ENCODE peak calls at places on chromosomes 13 and 19, in nine cellular contexts. One of them, this sample, is unnamed.

GRCh38 chr19:45716314-45717130 is 14.2 kb downstream of the FBXO46 start:
- DNase-seq in psoas muscle: no peak
- DNase-seq in CD8-positive, alpha-beta T cell: peak; percentile 8
- DNase-seq in lower lobe of right lung: no peak
- DNase-seq in neural progenitor cell: peak; percentile 40
- DNase-seq in dorsolateral prefrontal cortex: peak; percentile 18
- DNase-seq in fibroblast of lung: no peak
- DNase-seq in AG04450: no peak
- DNase-seq in left lung: no peak
- DNase-seq in this sample: no peak

GRCh38 chr19:1551068-1552040 is 16.8 kb downstream of the MEX3D start:
- DNase-seq in psoas muscle: no peak
- DNase-seq in CD8-positive, alpha-beta T cell: no peak
- DNase-seq in lower lobe of right lung: no peak
- DNase-seq in neural progenitor cell: no peak
- DNase-seq in dorsolateral prefrontal cortex: no peak
- DNase-seq in fibroblast of lung: no peak
- DNase-seq in AG04450: no peak
- DNase-seq in left lung: no peak
- DNase-seq in this sample: no peak

GRCh38 chr13:96994030-96994848 is at the start of gene OXGR1:
- DNase-seq in psoas muscle: peak; percentile 52
- DNase-seq in CD8-positive, alpha-beta T cell: no peak
- DNase-seq in lower lobe of right lung: peak; percentile 46
- DNase-seq in neural progenitor cell: peak; percentile 36
- DNase-seq in dorsolateral prefrontal cortex: no peak
- DNase-seq in fibroblast of lung: no peak
- DNase-seq in AG04450: no peak
- DNase-seq in left lung: peak; percentile 80
- DNase-seq in this sample: no peak

GRCh38 chr19:10418281-10419199 is 1.8 kb upstream of the PDE4A start:
- DNase-seq in psoas muscle: no peak
- DNase-seq in CD8-positive, alpha-beta T cell: no peak
- DNase-seq in lower lobe of right lung: no peak
- DNase-seq in neural progenitor cell: peak; percentile 68
- DNase-seq in dorsolateral prefrontal cortex: no peak
- DNase-seq in fibroblast of lung: peak; percentile 46
- DNase-seq in AG04450: no peak
- DNase-seq in left lung: no peak
- DNase-seq in this sample: no peak

GRCh38 chr19:16371540-16371986 is 46.9 kb downstream of the KLF2 start:
- DNase-seq in psoas muscle: peak; percentile 74
- DNase-seq in CD8-positive, alpha-beta T cell: peak; percentile 88
- DNase-seq in lower lobe of right lung: peak; percentile 88
- DNase-seq in neural progenitor cell: no peak
- DNase-seq in dorsolateral prefrontal cortex: no peak
- DNase-seq in fibroblast of lung: no peak
- DNase-seq in AG04450: no peak
- DNase-seq in left lung: peak; percentile 94
- DNase-seq in this sample: peak; percentile 44

GRCh38 chr13:108227651-108228272 is 9.6 kb downstream of the ABHD13 start:
- DNase-seq in psoas muscle: no peak
- DNase-seq in CD8-positive, alpha-beta T cell: no peak
- DNase-seq in lower lobe of right lung: no peak
- DNase-seq in neural progenitor cell: peak; percentile 41
- DNase-seq in dorsolateral prefrontal cortex: peak; percentile 21
- DNase-seq in fibroblast of lung: peak; percentile 18
- DNase-seq in AG04450: no peak
- DNase-seq in left lung: no peak
- DNase-seq in this sample: no peak

GRCh38 chr13:27309967-27310598 is 39.5 kb downstream of the RASL11A start:
- DNase-seq in psoas muscle: no peak
- DNase-seq in CD8-positive, alpha-beta T cell: no peak
- DNase-seq in lower lobe of right lung: no peak
- DNase-seq in neural progenitor cell: no peak
- DNase-seq in dorsolateral prefrontal cortex: no peak
- DNase-seq in fibroblast of lung: peak; percentile 23
- DNase-seq in AG04450: no peak
- DNase-seq in left lung: no peak
- DNase-seq in this sample: no peak

GRCh38 chr13:108328848-108329247 is 59.3 kb downstream of the TNFSF13B start:
- DNase-seq in psoas muscle: no peak
- DNase-seq in CD8-positive, alpha-beta T cell: no peak
- DNase-seq in lower lobe of right lung: no peak
- DNase-seq in neural progenitor cell: no peak
- DNase-seq in dorsolateral prefrontal cortex: no peak
- DNase-seq in fibroblast of lung: no peak
- DNase-seq in AG04450: no peak
- DNase-seq in left lung: no peak
- DNase-seq in this sample: no peak

GRCh38 chr19:6736169-6736916 is 1.0 kb downstream of the GPR108 start:
- DNase-seq in psoas muscle: peak; percentile 83
- DNase-seq in CD8-positive, alpha-beta T cell: peak; percentile 42
- DNase-seq in lower lobe of right lung: peak; percentile 87
- DNase-seq in neural progenitor cell: peak; percentile 88
- DNase-seq in dorsolateral prefrontal cortex: peak; percentile 53
- DNase-seq in fibroblast of lung: peak; percentile 88
- DNase-seq in AG04450: peak; percentile 72
- DNase-seq in left lung: peak; percentile 92
- DNase-seq in this sample: peak; percentile 70

GRCh38 chr13:32537580-32538233 is 888 bp downstream of the N4BP2L2 start:
- DNase-seq in psoas muscle: peak; percentile 60
- DNase-seq in CD8-positive, alpha-beta T cell: peak; percentile 14
- DNase-seq in lower lobe of right lung: peak; percentile 65
- DNase-seq in neural progenitor cell: no peak
- DNase-seq in dorsolateral prefrontal cortex: no peak
- DNase-seq in fibroblast of lung: peak; percentile 7
- DNase-seq in AG04450: no peak
- DNase-seq in left lung: peak; percentile 83
- DNase-seq in this sample: peak; percentile 32

GRCh38 chr19:7397687-7398086 is 49.0 kb downstream of the ARHGEF18 start:
- DNase-seq in psoas muscle: no peak
- DNase-seq in CD8-positive, alpha-beta T cell: no peak
- DNase-seq in lower lobe of right lung: no peak
- DNase-seq in neural progenitor cell: no peak
- DNase-seq in dorsolateral prefrontal cortex: no peak
- DNase-seq in fibroblast of lung: peak; percentile 97
- DNase-seq in AG04450: peak; percentile 43
- DNase-seq in left lung: no peak
- DNase-seq in this sample: no peak

GRCh38 chr13:32403108-32403507 is 24.8 kb downstream of the N4BP2L1 start:
- DNase-seq in psoas muscle: no peak
- DNase-seq in CD8-positive, alpha-beta T cell: no peak
- DNase-seq in lower lobe of right lung: no peak
- DNase-seq in neural progenitor cell: no peak
- DNase-seq in dorsolateral prefrontal cortex: no peak
- DNase-seq in fibroblast of lung: no peak
- DNase-seq in AG04450: no peak
- DNase-seq in left lung: no peak
- DNase-seq in this sample: no peak

GRCh38 chr19:54137913-54138776 is 583 bp downstream of the CNOT3 start:
- DNase-seq in psoas muscle: peak; percentile 73
- DNase-seq in CD8-positive, alpha-beta T cell: no peak
- DNase-seq in lower lobe of right lung: peak; percentile 57
- DNase-seq in neural progenitor cell: peak; percentile 75
- DNase-seq in dorsolateral prefrontal cortex: no peak
- DNase-seq in fibroblast of lung: no peak
- DNase-seq in AG04450: no peak
- DNase-seq in left lung: peak; percentile 88
- DNase-seq in this sample: no peak

GRCh38 chr13:28528848-28529247 is 33.9 kb upstream of the FLT1 start:
- DNase-seq in psoas muscle: no peak
- DNase-seq in CD8-positive, alpha-beta T cell: no peak
- DNase-seq in lower lobe of right lung: no peak
- DNase-seq in neural progenitor cell: no peak
- DNase-seq in dorsolateral prefrontal cortex: no peak
- DNase-seq in fibroblast of lung: no peak
- DNase-seq in AG04450: no peak
- DNase-seq in left lung: no peak
- DNase-seq in this sample: no peak
- TF ChIP-seq CTCF in psoas muscle: no peak
- TF ChIP-seq CTCF in CD8-positive, alpha-beta T cell: no peak
- TF ChIP-seq CTCF in lower lobe of right lung: no peak
- TF ChIP-seq CTCF in neural progenitor cell: peak; percentile 21
- TF ChIP-seq CTCF in dorsolateral prefrontal cortex: peak; percentile 24
- TF ChIP-seq CTCF in fibroblast of lung: no peak
- TF ChIP-seq CTCF in AG04450: no peak
- TF ChIP-seq CTCF in left lung: no peak
- TF ChIP-seq CTCF in this sample: no peak

GRCh38 chr19:12871681-12872080 is 9.6 kb downstream of the DNASE2 start:
- DNase-seq in psoas muscle: no peak
- DNase-seq in CD8-positive, alpha-beta T cell: no peak
- DNase-seq in lower lobe of right lung: no peak
- DNase-seq in neural progenitor cell: no peak
- DNase-seq in dorsolateral prefrontal cortex: no peak
- DNase-seq in fibroblast of lung: no peak
- DNase-seq in AG04450: no peak
- DNase-seq in left lung: no peak
- DNase-seq in this sample: no peak

GRCh38 chr19:12875086-12875485 is 6.2 kb downstream of the DNASE2 start:
- DNase-seq in psoas muscle: no peak
- DNase-seq in CD8-positive, alpha-beta T cell: no peak
- DNase-seq in lower lobe of right lung: no peak
- DNase-seq in neural progenitor cell: no peak
- DNase-seq in dorsolateral prefrontal cortex: no peak
- DNase-seq in fibroblast of lung: no peak
- DNase-seq in AG04450: no peak
- DNase-seq in left lung: no peak
- DNase-seq in this sample: no peak

GRCh38 chr19:12872255-12872654 is 9.0 kb downstream of the DNASE2 start:
- DNase-seq in psoas muscle: no peak
- DNase-seq in CD8-positive, alpha-beta T cell: no peak
- DNase-seq in lower lobe of right lung: no peak
- DNase-seq in neural progenitor cell: no peak
- DNase-seq in dorsolateral prefrontal cortex: no peak
- DNase-seq in fibroblast of lung: no peak
- DNase-seq in AG04450: no peak
- DNase-seq in left lung: no peak
- DNase-seq in this sample: no peak

GRCh38 chr19:12873891-12874745 is 7.1 kb downstream of the DNASE2 start:
- DNase-seq in psoas muscle: no peak
- DNase-seq in CD8-positive, alpha-beta T cell: no peak
- DNase-seq in lower lobe of right lung: no peak
- DNase-seq in neural progenitor cell: no peak
- DNase-seq in dorsolateral prefrontal cortex: no peak
- DNase-seq in fibroblast of lung: no peak
- DNase-seq in AG04450: no peak
- DNase-seq in left lung: no peak
- DNase-seq in this sample: no peak

GRCh38 chr19:12872941-12873890 is 8.0 kb downstream of the DNASE2 start:
- DNase-seq in psoas muscle: peak; percentile 72
- DNase-seq in CD8-positive, alpha-beta T cell: no peak
- DNase-seq in lower lobe of right lung: peak; percentile 83
- DNase-seq in neural progenitor cell: peak; percentile 21
- DNase-seq in dorsolateral prefrontal cortex: no peak
- DNase-seq in fibroblast of lung: peak; percentile 3
- DNase-seq in AG04450: no peak
- DNase-seq in left lung: no peak
- DNase-seq in this sample: peak; percentile 24
- H3K4me3 ChIP-seq in psoas muscle: peak overlapping the region; percentile 45
- H3K4me3 ChIP-seq in CD8-positive, alpha-beta T cell: no peak overlapping the region
- H3K4me3 ChIP-seq in lower lobe of right lung: peak overlapping the region; percentile 42
- H3K4me3 ChIP-seq in neural progenitor cell: no peak overlapping the region
- H3K4me3 ChIP-seq in dorsolateral prefrontal cortex: no peak overlapping the region
- H3K4me3 ChIP-seq in fibroblast of lung: no peak overlapping the region
- H3K4me3 ChIP-seq in AG04450: no peak overlapping the region
- H3K4me3 ChIP-seq in left lung: peak overlapping the region; percentile 28
- H3K4me3 ChIP-seq in this sample: peak overlapping the region; percentile 41

GRCh38 chr19:20664917-20665781 is 3.8 kb upstream of the ZNF626 start:
- DNase-seq in psoas muscle: peak; percentile 71
- DNase-seq in CD8-positive, alpha-beta T cell: no peak
- DNase-seq in lower lobe of right lung: no peak
- DNase-seq in neural progenitor cell: peak; percentile 89
- DNase-seq in dorsolateral prefrontal cortex: peak; percentile 69
- DNase-seq in fibroblast of lung: peak; percentile 18
- DNase-seq in AG04450: no peak
- DNase-seq in left lung: no peak
- DNase-seq in this sample: peak; percentile 41
- H3K27ac ChIP-seq in psoas muscle: peak overlapping the region; percentile 68
- H3K27ac ChIP-seq in CD8-positive, alpha-beta T cell: no peak overlapping the region
- H3K27ac ChIP-seq in lower lobe of right lung: peak overlapping the region; percentile 49
- H3K27ac ChIP-seq in neural progenitor cell: peak overlapping the region; percentile 6
- H3K27ac ChIP-seq in dorsolateral prefrontal cortex: peak overlapping the region; percentile 57
- H3K27ac ChIP-seq in fibroblast of lung: no peak overlapping the region
- H3K27ac ChIP-seq in AG04450: no peak overlapping the region
- H3K27ac ChIP-seq in left lung: no peak overlapping the region
- H3K27ac ChIP-seq in this sample: no peak overlapping the region

GRCh38 chr19:51093510-51094345 is 11.0 kb upstream of the KLK14 start:
- DNase-seq in psoas muscle: no peak
- DNase-seq in CD8-positive, alpha-beta T cell: no peak
- DNase-seq in lower lobe of right lung: no peak
- DNase-seq in neural progenitor cell: no peak
- DNase-seq in dorsolateral prefrontal cortex: no peak
- DNase-seq in fibroblast of lung: no peak
- DNase-seq in AG04450: no peak
- DNase-seq in left lung: no peak
- DNase-seq in this sample: no peak

GRCh38 chr19:51096473-51097165 is 11.6 kb downstream of the CTU1 start:
- DNase-seq in psoas muscle: no peak
- DNase-seq in CD8-positive, alpha-beta T cell: no peak
- DNase-seq in lower lobe of right lung: no peak
- DNase-seq in neural progenitor cell: peak; percentile 15
- DNase-seq in dorsolateral prefrontal cortex: no peak
- DNase-seq in fibroblast of lung: no peak
- DNase-seq in AG04450: no peak
- DNase-seq in left lung: no peak
- DNase-seq in this sample: no peak

GRCh38 chr19:51097166-51097736 is 11.0 kb downstream of the CTU1 start:
- DNase-seq in psoas muscle: peak; percentile 74
- DNase-seq in CD8-positive, alpha-beta T cell: peak; percentile 57
- DNase-seq in lower lobe of right lung: peak; percentile 85
- DNase-seq in neural progenitor cell: peak; percentile 70
- DNase-seq in dorsolateral prefrontal cortex: peak; percentile 72
- DNase-seq in fibroblast of lung: peak; percentile 38
- DNase-seq in AG04450: no peak
- DNase-seq in left lung: peak; percentile 93
- DNase-seq in this sample: peak; percentile 77

GRCh38 chr19:51093066-51093465 is 10.4 kb upstream of the KLK14 start:
- DNase-seq in psoas muscle: no peak
- DNase-seq in CD8-positive, alpha-beta T cell: no peak
- DNase-seq in lower lobe of right lung: no peak
- DNase-seq in neural progenitor cell: no peak
- DNase-seq in dorsolateral prefrontal cortex: no peak
- DNase-seq in fibroblast of lung: no peak
- DNase-seq in AG04450: no peak
- DNase-seq in left lung: no peak
- DNase-seq in this sample: no peak

DNA sequence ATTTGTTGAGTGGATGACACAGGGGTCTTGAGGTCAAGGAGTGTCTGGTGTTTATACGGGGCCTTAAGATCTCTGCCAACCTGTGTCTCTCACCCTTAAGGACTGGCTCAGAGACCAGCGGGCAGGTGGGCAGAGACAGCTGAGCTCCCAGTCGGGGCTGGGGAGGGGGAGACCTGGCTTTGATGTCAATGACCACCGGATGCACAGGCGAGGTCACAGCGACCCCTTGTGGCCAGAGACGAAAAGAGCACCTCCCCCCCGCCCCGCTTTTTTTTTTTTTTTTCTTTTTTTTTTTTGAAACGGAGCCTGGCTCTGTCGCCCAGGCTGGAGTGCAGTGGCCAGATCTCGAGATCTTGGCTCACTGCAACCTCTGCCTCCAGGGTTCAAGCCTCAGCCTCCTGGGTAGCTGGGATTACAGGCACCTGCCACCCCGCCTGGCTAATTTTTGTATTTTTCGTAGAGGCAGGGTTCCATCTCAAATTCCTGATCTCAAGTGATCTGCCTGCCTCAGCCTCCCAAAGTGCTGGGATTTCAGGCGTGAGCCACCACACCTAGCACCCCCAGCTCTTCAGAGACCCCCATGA is 12.1 kb upstream of the KLK14 start:
- DNase-seq in psoas muscle: no peak
- DNase-seq in CD8-positive, alpha-beta T cell: no peak
- DNase-seq in lower lobe of right lung: peak; percentile 57
- DNase-seq in neural progenitor cell: peak; percentile 84
- DNase-seq in dorsolateral prefrontal cortex: no peak
- DNase-seq in fibroblast of lung: no peak
- DNase-seq in AG04450: no peak
- DNase-seq in left lung: no peak
- DNase-seq in this sample: peak; percentile 30
- TF ChIP-seq CTCF in psoas muscle: peak; percentile 38
- TF ChIP-seq CTCF in CD8-positive, alpha-beta T cell: peak; percentile 57
- TF ChIP-seq CTCF in lower lobe of right lung: peak; percentile 65
- TF ChIP-seq CTCF in neural progenitor cell: peak; percentile 80
- TF ChIP-seq CTCF in dorsolateral prefrontal cortex: peak; percentile 73
- TF ChIP-seq CTCF in fibroblast of lung: peak; percentile 35
- TF ChIP-seq CTCF in AG04450: peak; percentile 59
- TF ChIP-seq CTCF in left lung: peak; percentile 53
- TF ChIP-seq CTCF in this sample: peak; percentile 72